ENCODE peak calls at places on chromosomes 11 and 22, in four cellular contexts. One of them, this sample, is unnamed.

GRCh38 chr11:68792400-68792955 is 41.2 kb upstream of the TESMIN start:
- DNase-seq in right lobe of liver: no peak
- DNase-seq in ovary: no peak
- DNase-seq in fibroblast of pulmonary artery: no peak
- DNase-seq in this sample: no peak

GRCh38 chr11:67442504-67443398 is 525 bp downstream of the CORO1B start:
- DNase-seq in ovary: no peak
- DNase-seq in fibroblast of pulmonary artery: no peak
- DNase-seq in right lobe of liver: no peak
- DNase-seq in this sample: peak; percentile 76

GRCh38 chr11:111307472-111308108 is 9.2 kb downstream of the POU2AF3 start:
- DNase-seq in fibroblast of pulmonary artery: no peak
- DNase-seq in right lobe of liver: no peak
- DNase-seq in ovary: no peak
- DNase-seq in this sample: no peak

GRCh38 chr11:34308821-34309585 is 48.8 kb downstream of the ABTB2 start:
- DNase-seq in fibroblast of pulmonary artery: peak; percentile 70
- DNase-seq in ovary: no peak
- DNase-seq in right lobe of liver: peak; percentile 45
- DNase-seq in this sample: no peak

GRCh38 chr11:45538363-45538762 is 127.1 kb downstream of the CHST1 start:
- DNase-seq in ovary: no peak
- DNase-seq in right lobe of liver: no peak
- DNase-seq in fibroblast of pulmonary artery: no peak
- DNase-seq in this sample: no peak

GRCh38 chr22:43207849-43208702 is 21.1 kb upstream of the TTLL12 start:
- DNase-seq in fibroblast of pulmonary artery: no peak
- DNase-seq in ovary: no peak
- DNase-seq in right lobe of liver: no peak
- DNase-seq in this sample: peak; percentile 88

GRCh38 chr11:68014157-68014965 is 4.2 kb downstream of the ALDH3B1 start:
- DNase-seq in right lobe of liver: no peak
- DNase-seq in fibroblast of pulmonary artery: peak; percentile 86
- DNase-seq in ovary: peak; percentile 69
- DNase-seq in this sample: peak; percentile 93

GRCh38 chr11:72869845-72870244 is 55.6 kb downstream of the ATG16L2 start:
- DNase-seq in fibroblast of pulmonary artery: no peak
- DNase-seq in ovary: no peak
- DNase-seq in right lobe of liver: no peak
- DNase-seq in this sample: no peak

GRCh38 chr11:69180726-69181125 is 25.0 kb downstream of the SMIM38 start:
- DNase-seq in fibroblast of pulmonary artery: no peak
- DNase-seq in ovary: no peak
- DNase-seq in right lobe of liver: no peak
- DNase-seq in this sample: peak; percentile 51

GRCh38 chr11:20042717-20043392 is 117.4 kb downstream of the DBX1 start:
- DNase-seq in fibroblast of pulmonary artery: no peak
- DNase-seq in ovary: no peak
- DNase-seq in right lobe of liver: no peak
- DNase-seq in this sample: no peak

GRCh38 chr11:122202951-122203456 is 87.0 kb upstream of the BLID start:
- DNase-seq in ovary: peak; percentile 79
- DNase-seq in right lobe of liver: peak; percentile 66
- DNase-seq in fibroblast of pulmonary artery: peak; percentile 79
- DNase-seq in this sample: no peak

GRCh38 chr22:42883970-42884369 is 26.9 kb upstream of the ARFGAP3 start:
- DNase-seq in ovary: no peak
- DNase-seq in right lobe of liver: no peak
- DNase-seq in fibroblast of pulmonary artery: no peak
- DNase-seq in this sample: no peak

GRCh38 chr11:10622957-10623787 is 54.7 kb upstream of the LYVE1 start:
- DNase-seq in right lobe of liver: peak; percentile 30
- DNase-seq in ovary: no peak
- DNase-seq in fibroblast of pulmonary artery: no peak
- DNase-seq in this sample: no peak

GRCh38 chr11:110134120-110134519 is 40.9 kb downstream of the ZC3H12C start:
- DNase-seq in fibroblast of pulmonary artery: peak; percentile 43
- DNase-seq in right lobe of liver: no peak
- DNase-seq in ovary: no peak
- DNase-seq in this sample: no peak

GRCh38 chr11:27118371-27118770 is 77.8 kb downstream of the BBOX1 start:
- DNase-seq in right lobe of liver: no peak
- DNase-seq in ovary: no peak
- DNase-seq in fibroblast of pulmonary artery: peak; percentile 10
- DNase-seq in this sample: no peak

GRCh38 chr22:18076060-18076497 is 1.7 kb upstream of the PEX26 start:
- DNase-seq in ovary: peak; percentile 53
- DNase-seq in fibroblast of pulmonary artery: peak; percentile 94
- DNase-seq in right lobe of liver: peak; percentile 62
- DNase-seq in this sample: no peak

GRCh38 chr22:41508770-41509170 is 35.5 kb downstream of the POLR3H start:
- DNase-seq in right lobe of liver: no peak
- DNase-seq in fibroblast of pulmonary artery: no peak
- DNase-seq in ovary: no peak
- DNase-seq in this sample: no peak

GRCh38 chr11:47916361-47916841 is 64.0 kb upstream of the PTPRJ start:
- DNase-seq in right lobe of liver: no peak
- DNase-seq in ovary: peak; percentile 39
- DNase-seq in fibroblast of pulmonary artery: peak; percentile 79
- DNase-seq in this sample: no peak

GRCh38 chr11:1178906-1179305 is 21.2 kb downstream of the MUC5AC start:
- DNase-seq in ovary: no peak
- DNase-seq in right lobe of liver: peak; percentile 10
- DNase-seq in fibroblast of pulmonary artery: no peak
- DNase-seq in this sample: peak; percentile 77

GRCh38 chr22:30920407-30920806 is 48.2 kb downstream of the MORC2 start:
- DNase-seq in right lobe of liver: peak; percentile 81
- DNase-seq in ovary: peak; percentile 76
- DNase-seq in fibroblast of pulmonary artery: peak; percentile 71
- DNase-seq in this sample: no peak

GRCh38 chr11:122765487-122766131 is 72.7 kb upstream of the CRTAM start:
- DNase-seq in right lobe of liver: no peak
- DNase-seq in fibroblast of pulmonary artery: no peak
- DNase-seq in ovary: no peak
- DNase-seq in this sample: no peak

GRCh38 chr11:14773755-14774154 is 118.3 kb downstream of the CYP2R1 start:
- DNase-seq in fibroblast of pulmonary artery: peak; percentile 37
- DNase-seq in right lobe of liver: no peak
- DNase-seq in ovary: no peak
- DNase-seq in this sample: no peak

GRCh38 chr22:29108137-29108536 is 35.3 kb downstream of the KREMEN1 start:
- DNase-seq in right lobe of liver: no peak
- DNase-seq in fibroblast of pulmonary artery: peak; percentile 33
- DNase-seq in ovary: no peak
- DNase-seq in this sample: no peak

GRCh38 chr11:44893250-44894216 is 57.1 kb downstream of the TP53I11 start:
- DNase-seq in fibroblast of pulmonary artery: no peak
- DNase-seq in ovary: peak; percentile 32
- DNase-seq in right lobe of liver: no peak
- DNase-seq in this sample: no peak

GRCh38 chr11:129451524-129451923 is 75.9 kb downstream of the BARX2 start:
- DNase-seq in fibroblast of pulmonary artery: no peak
- DNase-seq in ovary: no peak
- DNase-seq in right lobe of liver: no peak
- DNase-seq in this sample: no peak

GRCh38 chr22:25564979-25565677 is 653 bp downstream of the GRK3 start:
- DNase-seq in fibroblast of pulmonary artery: no peak
- DNase-seq in ovary: peak; percentile 24
- DNase-seq in right lobe of liver: peak; percentile 33
- DNase-seq in this sample: no peak

GRCh38 chr11:33040127-33040861 is 922 bp downstream of the TCP11L1 start:
- DNase-seq in right lobe of liver: no peak
- DNase-seq in fibroblast of pulmonary artery: no peak
- DNase-seq in ovary: no peak
- DNase-seq in this sample: no peak

GRCh38 chr11:68969386-68969785 is 11.4 kb downstream of the MRGPRD start:
- DNase-seq in ovary: no peak
- DNase-seq in fibroblast of pulmonary artery: no peak
- DNase-seq in right lobe of liver: no peak
- DNase-seq in this sample: peak; percentile 25

GRCh38 chr11:10993640-10994039 is 135.8 kb upstream of the ZBED5 start:
- DNase-seq in right lobe of liver: no peak
- DNase-seq in fibroblast of pulmonary artery: no peak
- DNase-seq in ovary: no peak
- DNase-seq in this sample: no peak

GRCh38 chr11:120097721-120098385 is 40.1 kb downstream of the TRIM29 start:
- DNase-seq in right lobe of liver: no peak
- DNase-seq in fibroblast of pulmonary artery: no peak
- DNase-seq in ovary: no peak
- DNase-seq in this sample: no peak

GRCh38 chr11:12042215-12042676 is 33.8 kb upstream of the DKK3 start:
- DNase-seq in fibroblast of pulmonary artery: peak; percentile 94
- DNase-seq in right lobe of liver: no peak
- DNase-seq in ovary: no peak
- DNase-seq in this sample: no peak

GRCh38 chr11:61816736-61817455 is at the start of gene FADS1:
- DNase-seq in fibroblast of pulmonary artery: peak; percentile 97
- DNase-seq in right lobe of liver: peak; percentile 92
- DNase-seq in ovary: peak; percentile 88
- DNase-seq in this sample: peak; percentile 97

GRCh38 chr11:116219171-116219635 is 553.6 kb downstream of the BUD13 start:
- DNase-seq in fibroblast of pulmonary artery: no peak
- DNase-seq in right lobe of liver: no peak
- DNase-seq in ovary: no peak
- DNase-seq in this sample: no peak

GRCh38 chr22:24944224-24944937 is 2.1 kb downstream of the LHFPL7 start:
- DNase-seq in right lobe of liver: no peak
- DNase-seq in fibroblast of pulmonary artery: no peak
- DNase-seq in ovary: no peak
- DNase-seq in this sample: no peak

GRCh38 chr11:115670538-115671200 is 166.5 kb upstream of the CADM1 start:
- DNase-seq in right lobe of liver: no peak
- DNase-seq in ovary: no peak
- DNase-seq in fibroblast of pulmonary artery: no peak
- DNase-seq in this sample: no peak

DNA sequence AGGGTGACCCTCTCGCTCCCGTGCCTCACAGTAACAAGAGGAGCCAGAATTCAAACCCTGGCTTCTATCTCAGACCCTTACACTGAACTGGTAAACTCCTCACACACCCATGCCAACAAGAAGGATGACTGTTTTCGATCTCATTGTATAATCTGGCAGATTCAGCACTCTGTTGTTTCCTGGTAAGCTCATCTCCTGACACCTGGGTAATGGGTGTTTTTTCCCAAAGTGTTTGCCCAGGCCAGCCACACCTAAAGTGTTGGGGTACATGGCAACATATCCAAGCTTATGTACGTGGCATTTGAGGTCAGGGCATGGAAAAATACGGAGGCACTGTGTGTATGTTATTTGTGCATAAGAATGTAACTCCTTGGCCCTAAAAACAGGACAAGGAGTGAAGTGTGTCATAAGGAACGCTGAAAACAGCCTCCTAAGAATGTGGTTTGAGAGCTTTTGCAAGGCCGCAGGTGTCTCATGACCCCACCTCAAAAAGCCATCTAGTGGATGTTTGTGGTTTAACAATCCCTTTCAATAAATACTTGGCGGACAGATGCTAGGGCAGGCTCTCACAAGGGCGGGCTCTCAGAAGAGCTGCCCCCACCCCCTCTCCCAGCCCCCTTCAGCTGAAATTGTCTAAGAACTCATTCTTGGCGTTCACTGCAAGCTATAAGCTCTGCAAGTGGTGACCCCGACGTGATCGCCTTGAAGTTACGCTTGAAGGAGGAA is at the start of gene MS4A15:
- DNase-seq in fibroblast of pulmonary artery: peak; percentile 24
- DNase-seq in ovary: no peak
- DNase-seq in right lobe of liver: no peak
- DNase-seq in this sample: no peak
- TF ChIP-seq CTCF in fibroblast of pulmonary artery: peak; percentile 21
- TF ChIP-seq CTCF in ovary: no peak
- TF ChIP-seq CTCF in right lobe of liver: peak; percentile 28
- TF ChIP-seq CTCF in this sample: peak; percentile 60

DNA sequence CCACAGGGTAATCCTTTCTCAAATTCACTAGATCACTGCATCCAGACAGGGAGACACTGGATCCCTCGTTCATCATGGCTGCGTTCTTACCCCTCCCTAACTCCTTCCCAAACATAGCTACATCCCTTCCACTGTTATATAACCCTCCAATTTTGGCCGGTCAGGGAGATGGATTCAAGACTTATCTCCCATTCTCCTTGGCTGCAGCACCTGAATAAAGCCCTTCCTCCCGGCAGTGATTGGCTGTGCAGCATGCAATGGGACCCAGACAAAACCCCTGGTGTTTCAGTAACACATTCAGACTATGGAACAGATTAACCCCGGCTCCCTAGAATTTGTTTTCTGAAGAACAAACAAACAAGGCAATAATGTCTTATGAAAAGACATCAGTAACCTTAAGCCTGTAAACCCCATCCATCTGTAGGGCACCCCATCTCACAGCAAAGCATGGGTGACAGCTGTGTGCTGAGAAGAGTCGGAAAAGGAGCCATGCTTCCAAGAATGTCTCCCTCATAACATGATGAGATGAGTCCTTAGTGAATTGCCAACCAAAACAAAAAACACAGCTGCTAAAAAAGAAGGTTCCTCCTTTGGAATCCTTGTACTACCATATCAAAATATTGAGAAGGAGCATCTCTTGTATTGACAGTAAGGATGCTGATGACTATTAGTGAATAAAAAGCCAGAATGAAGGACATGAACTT is 5.0 kb downstream of the MIF start:
- DNase-seq in fibroblast of pulmonary artery: no peak
- DNase-seq in ovary: no peak
- DNase-seq in right lobe of liver: no peak
- DNase-seq in this sample: no peak
- TF ChIP-seq CTCF in fibroblast of pulmonary artery: no peak
- TF ChIP-seq CTCF in ovary: no peak
- TF ChIP-seq CTCF in right lobe of liver: no peak
- TF ChIP-seq CTCF in this sample: no peak

GRCh38 chr11:130913268-130913667 is 3.0 kb downstream of the SNX19 start:
- DNase-seq in ovary: no peak
- DNase-seq in fibroblast of pulmonary artery: no peak
- DNase-seq in right lobe of liver: no peak
- DNase-seq in this sample: no peak
- TF ChIP-seq CTCF in ovary: no peak
- TF ChIP-seq CTCF in fibroblast of pulmonary artery: no peak
- TF ChIP-seq CTCF in right lobe of liver: no peak
- TF ChIP-seq CTCF in this sample: no peak

GRCh38 chr11:102794382-102794781 is 3.6 kb downstream of the MMP1 start:
- DNase-seq in fibroblast of pulmonary artery: peak; percentile 42
- DNase-seq in ovary: no peak
- DNase-seq in right lobe of liver: no peak
- DNase-seq in this sample: no peak
- TF ChIP-seq CTCF in fibroblast of pulmonary artery: peak; percentile 53
- TF ChIP-seq CTCF in ovary: no peak
- TF ChIP-seq CTCF in right lobe of liver: peak; percentile 12
- TF ChIP-seq CTCF in this sample: peak; percentile 65

GRCh38 chr11:59144579-59145345 is 2.1 kb downstream of the FAM111A start:
- DNase-seq in ovary: peak; percentile 78
- DNase-seq in fibroblast of pulmonary artery: peak; percentile 83
- DNase-seq in right lobe of liver: peak; percentile 75
- DNase-seq in this sample: no peak
- TF ChIP-seq CTCF in ovary: no peak
- TF ChIP-seq CTCF in fibroblast of pulmonary artery: no peak
- TF ChIP-seq CTCF in right lobe of liver: no peak
- TF ChIP-seq CTCF in this sample: peak; percentile 46